ENCODE peak calls at places on chromosomes 4 and X, in seven cellular contexts. F is H1, O is H9, G is trophoblast cell, E is IMR-90, R is neuronal stem cell, I is mesendoderm. J is an unnamed sample.

GRCh38 chrX:153411255-153411987 is at the start of gene ZFP92:
- DNase-seq in F (peak; percentile 48), O (no peak), G (no peak), E (no peak), R (no peak), I (no peak), J (peak; percentile 14)

GRCh38 chrX:150615356-150615755 is 46.9 kb downstream of the MTM1 start:
- DNase-seq in F (no peak), O (no peak), G (no peak), E (no peak), R (no peak), I (no peak), J (no peak)

GRCh38 chr4:38071801-38072567 is 111.8 kb downstream of the PTTG2 start:
- DNase-seq in F (no peak), O (no peak), G (peak; percentile 76), E (peak; percentile 44), R (no peak), I (no peak), J (peak; percentile 52)

GRCh38 chr4:126955292-126956191 is 677.2 kb upstream of the INTU start:
- DNase-seq in F (no peak), O (peak; percentile 46), G (no peak), E (no peak), R (no peak), I (peak; percentile 12), J (no peak)

GRCh38 chr4:152936446-152937279 is 540 bp downstream of the FHDC1 start:
- DNase-seq in F (peak; percentile 78), O (peak; percentile 62), G (peak; percentile 86), E (peak; percentile 16), R (peak; percentile 45), I (peak; percentile 71), J (peak; percentile 40)

GRCh38 chr4:84967292-84967651 is 782 bp upstream of the WDFY3 start:
- DNase-seq in F (no peak), O (no peak), G (no peak), E (peak; percentile 38), R (no peak), I (no peak), J (peak; percentile 54)

GRCh38 chr4:184080674-184081073 is 137.0 kb downstream of the ENPP6 start:
- DNase-seq in F (no peak), O (no peak), G (no peak), E (no peak), R (no peak), I (no peak), J (no peak)

GRCh38 chr4:53280846-53281245 is 85.0 kb downstream of the SCFD2 start:
- DNase-seq in F (no peak), O (no peak), G (no peak), E (no peak), R (no peak), I (no peak), J (no peak)

GRCh38 chr4:182776376-182777058 is 140.7 kb downstream of the DCTD start:
- DNase-seq in F (no peak), O (no peak), G (no peak), E (peak; percentile 64), R (no peak), I (peak; percentile 43), J (no peak)

GRCh38 chrX:63400340-63400739 is 49.2 kb upstream of the SPIN4 start:
- DNase-seq in F (no peak), O (no peak), G (no peak), E (no peak), R (no peak), I (no peak), J (no peak)

GRCh38 chrX:63394872-63395271 is 43.7 kb upstream of the SPIN4 start:
- DNase-seq in F (no peak), O (no peak), G (no peak), E (no peak), R (no peak), I (peak; percentile 16), J (no peak)
- H3K23ac ChIP-seq in F (no peak overlapping the region), O (no peak overlapping the region), G (no peak overlapping the region), E (no peak overlapping the region), R (no peak overlapping the region), I (no peak overlapping the region), J (no peak overlapping the region)

DNA sequence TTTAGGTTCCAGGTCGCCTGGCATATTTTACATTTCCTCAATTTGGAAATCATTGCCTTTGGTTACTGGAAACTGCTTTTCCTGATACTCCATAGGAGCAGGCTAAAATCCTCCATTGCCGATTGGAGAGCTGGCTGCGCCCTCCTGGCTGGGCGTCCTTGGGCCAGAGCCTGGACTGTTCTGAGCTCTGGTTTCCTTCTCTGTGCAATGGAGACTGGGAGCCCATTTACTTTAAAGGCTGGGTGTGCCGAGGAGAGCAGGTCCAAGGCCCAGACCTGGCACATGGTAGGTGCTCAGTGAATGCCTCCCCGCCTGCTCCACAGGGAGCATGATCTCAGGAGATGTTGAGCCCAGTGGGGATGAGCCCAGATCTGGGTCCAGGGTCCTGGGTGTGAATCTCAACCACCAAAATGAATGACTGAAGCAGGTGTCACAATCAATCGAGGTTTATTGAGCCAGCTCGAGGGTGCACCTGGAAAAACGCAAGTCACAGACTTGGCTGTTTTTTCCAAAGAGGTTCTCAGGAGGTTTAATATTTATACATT is 50.0 kb downstream of the EVC start:
- DNase-seq in F (peak; percentile 42), O (peak; percentile 10), G (peak; percentile 23), E (no peak), R (no peak), I (no peak), J (no peak)
- H3K18ac ChIP-seq in F (no peak overlapping the region), O (no peak overlapping the region), G (no peak overlapping the region), E (no peak overlapping the region), R (no peak overlapping the region), I (no peak overlapping the region), J (no peak overlapping the region)

DNA sequence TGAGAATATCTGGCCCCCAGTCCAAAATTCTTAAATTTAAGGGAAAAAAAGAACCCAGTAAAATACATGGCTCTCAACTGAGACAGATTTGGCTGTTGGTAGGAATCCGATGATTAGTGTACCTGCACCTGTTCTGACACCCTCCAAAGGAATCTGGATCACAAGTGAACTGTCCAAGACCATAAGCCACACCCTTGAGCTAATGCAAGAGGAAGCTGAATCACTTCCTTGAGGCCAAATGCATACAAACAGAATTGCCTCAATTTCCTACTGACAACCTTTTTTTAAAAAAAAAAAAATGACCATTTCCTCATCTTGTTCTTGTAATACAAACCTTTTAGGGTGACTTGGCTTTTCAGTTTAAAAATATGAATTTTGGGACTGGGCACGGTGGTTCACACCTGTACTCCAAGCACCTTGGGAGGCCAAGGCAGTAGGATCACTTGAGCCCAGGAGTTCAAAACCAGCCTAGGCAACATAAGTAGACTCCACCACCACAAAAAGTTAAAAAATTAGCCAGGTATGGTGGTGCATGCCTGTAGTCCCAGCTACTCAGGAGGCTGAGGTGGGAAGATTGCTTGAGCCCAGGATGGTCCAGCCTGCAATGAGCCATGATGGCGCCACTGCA is 10.7 kb upstream of the FBXL5 start:
- DNase-seq in F (no peak), O (no peak), G (peak; percentile 94), E (peak; percentile 58), R (no peak), I (no peak), J (no peak)
- H3K4me1 ChIP-seq in F (no peaks in the 10 kb centered on the region), O (no peaks in the 10 kb centered on the region), G (peaks cover 4% of the 10 kb centered on the region), E (peaks cover 5% of the 10 kb centered on the region), R (no peaks in the 10 kb centered on the region), I (no peaks in the 10 kb centered on the region), J (peaks cover 2% of the 10 kb centered on the region)

GRCh38 chr4:110195561-110196205 is 2.7 kb downstream of the ELOVL6 start:
- DNase-seq in F (no peak), O (no peak), G (no peak), E (peak; percentile 17), R (no peak), I (peak; percentile 13), J (peak; percentile 49)

GRCh38 chr4:110197421-110198398 is 705 bp downstream of the ELOVL6 start:
- DNase-seq in F (peak; percentile 63), O (peak; percentile 39), G (peak; percentile 50), E (peak; percentile 39), R (no peak), I (peak; percentile 81), J (peak; percentile 68)

GRCh38 chr4:110196871-110197420 is 1.5 kb downstream of the ELOVL6 start:
- DNase-seq in F (peak; percentile 78), O (peak; percentile 55), G (peak; percentile 32), E (peak; percentile 31), R (no peak), I (peak; percentile 79), J (no peak)

GRCh38 chr4:110193822-110194761 is 4.3 kb downstream of the ELOVL6 start:
- DNase-seq in F (peak; percentile 60), O (peak; percentile 95), G (peak; percentile 78), E (peak; percentile 97), R (peak; percentile 73), I (peak; percentile 99), J (peak; percentile 98)

GRCh38 chr4:110196206-110196870 is 2.1 kb downstream of the ELOVL6 start:
- DNase-seq in F (peak; percentile 84), O (peak; percentile 72), G (peak; percentile 61), E (peak; percentile 32), R (peak; percentile 56), I (peak; percentile 84), J (peak; percentile 63)
- H3K23ac ChIP-seq in F (no peak overlapping the region), O (no peak overlapping the region), G (no peak overlapping the region), E (peak overlapping the region; percentile 86), R (peak overlapping the region; percentile 70), I (peak overlapping the region; percentile 85), J (peak overlapping the region; percentile 27)

GRCh38 chrX:24659106-24659505 is 12.0 kb upstream of the PCYT1B start:
- DNase-seq in F (no peak), O (no peak), G (no peak), E (no peak), R (no peak), I (no peak), J (no peak)

GRCh38 chrX:24661292-24661691 is 14.1 kb upstream of the PCYT1B start:
- DNase-seq in F (no peak), O (no peak), G (no peak), E (no peak), R (no peak), I (no peak), J (no peak)

GRCh38 chrX:24659646-24660045 is 12.5 kb upstream of the PCYT1B start:
- DNase-seq in F (no peak), O (no peak), G (no peak), E (no peak), R (no peak), I (no peak), J (no peak)

GRCh38 chrX:24658421-24658820 is 11.3 kb upstream of the PCYT1B start:
- DNase-seq in F (no peak), O (no peak), G (peak; percentile 34), E (no peak), R (no peak), I (no peak), J (no peak)

GRCh38 chrX:24657671-24658410 is 10.7 kb upstream of the PCYT1B start:
- DNase-seq in F (no peak), O (no peak), G (no peak), E (no peak), R (no peak), I (no peak), J (no peak)
- H3K18ac ChIP-seq in F (no peak overlapping the region), O (no peak overlapping the region), G (no peak overlapping the region), E (no peak overlapping the region), R (no peak overlapping the region), I (no peak overlapping the region), J (no peak overlapping the region)

GRCh38 chr4:7904108-7904516 is 35.5 kb downstream of the AFAP1 start:
- DNase-seq in F (no peak), O (no peak), G (peak; percentile 77), E (peak; percentile 89), R (no peak), I (no peak), J (peak; percentile 41)
- H3K4me1 ChIP-seq in F (peaks cover 19% of the 10 kb centered on the region), O (peaks cover 5% of the 10 kb centered on the region), G (peaks cover 6% of the 10 kb centered on the region), E (peaks cover 43% of the 10 kb centered on the region), R (peaks cover 31% of the 10 kb centered on the region), I (peaks cover 23% of the 10 kb centered on the region), J (peaks cover 25% of the 10 kb centered on the region)

GRCh38 chr4:174429701-174430100 is 92.6 kb downstream of the HPGD start:
- DNase-seq in F (no peak), O (no peak), G (peak; percentile 91), E (no peak), R (no peak), I (no peak), J (no peak)
- H3K23ac ChIP-seq in F (no peak overlapping the region), O (no peak overlapping the region), G (no peak overlapping the region), E (no peak overlapping the region), R (no peak overlapping the region), I (no peak overlapping the region), J (no peak overlapping the region)

J was measured in mesenchymal stem cell.